ENCODE peak calls at places on chromosomes 2 and 18, in seven cellular contexts. R is pancreas, I is trophoblast cell, Z is IMR-90, N is colonic mucosa, W is NT2/D1, X is SK-N-SH. V is an unnamed sample.
A peak's percentile ranks its signal among the peaks of the same experiment; 100 is the strongest.

GRCh38 chr2:147173186-147173575 is 671.6 kb upstream of the ACVR2A start:
- DNase-seq in R (no peak), I (peak; percentile 42), Z (no peak), N (no peak), W (no peak), X (no peak), V (no peak)

GRCh38 chr18:54878662-54879058 is 50.4 kb downstream of the RAB27B start:
- DNase-seq in R (no peak), I (no peak), Z (peak; percentile 12), N (no peak), W (no peak), X (no peak), V (no peak)

GRCh38 chr2:70084973-70085710 is 2.1 kb upstream of the PCBP1 start:
- DNase-seq in R (peak; percentile 42), I (no peak), Z (no peak), N (peak; percentile 82), W (peak; percentile 74), X (no peak), V (peak; percentile 83)

GRCh38 chr2:44996356-44996755 is 12.9 kb downstream of the SIX2 start:
- DNase-seq in R (no peak), I (no peak), Z (no peak), N (no peak), W (no peak), X (no peak), V (no peak)

GRCh38 chr2:181304011-181304844 is 153.0 kb upstream of the ITGA4 start:
- DNase-seq in R (no peak), I (no peak), Z (no peak), N (no peak), W (no peak), X (no peak), V (no peak)

GRCh38 chr2:168587302-168587701 is 131.2 kb downstream of the CERS6 start:
- DNase-seq in R (no peak), I (no peak), Z (no peak), N (no peak), W (no peak), X (no peak), V (no peak)

GRCh38 chr2:233964581-233964980 is 47.4 kb downstream of the TRPM8 start:
- DNase-seq in R (no peak), I (no peak), Z (no peak), N (no peak), W (no peak), X (no peak), V (no peak)

GRCh38 chr2:58441643-58442042 is 200.5 kb upstream of the FANCL start:
- DNase-seq in R (no peak), I (no peak), Z (no peak), N (no peak), W (no peak), X (no peak), V (no peak)

GRCh38 chr2:112154246-112155110 is 16.3 kb downstream of the FBLN7 start:
- DNase-seq in R (no peak), I (no peak), Z (no peak), N (no peak), W (no peak), X (no peak), V (no peak)

GRCh38 chr2:101577173-101577572 is 102.3 kb upstream of the RFX8 start:
- DNase-seq in R (no peak), I (no peak), Z (peak; percentile 46), N (no peak), W (no peak), X (no peak), V (no peak)

GRCh38 chr2:176188969-176189665 is 649 bp downstream of the HOXD1 start:
- DNase-seq in R (no peak), I (no peak), Z (no peak), N (no peak), W (no peak), X (no peak), V (peak; percentile 75)

GRCh38 chr2:237190958-237191692 is 105.4 kb downstream of the COPS8 start:
- DNase-seq in R (no peak), I (no peak), Z (no peak), N (no peak), W (no peak), X (no peak), V (no peak)

GRCh38 chr2:238256594-238257104 is 16.8 kb upstream of the HES6 start:
- DNase-seq in R (peak; percentile 94), I (peak; percentile 74), Z (peak; percentile 61), N (peak; percentile 92), W (peak; percentile 94), X (peak; percentile 95), V (peak; percentile 92)

GRCh38 chr2:26993768-26994167 is 23.3 kb downstream of the MAPRE3 start:
- DNase-seq in R (no peak), I (no peak), Z (no peak), N (no peak), W (no peak), X (no peak), V (no peak)

GRCh38 chr2:105371810-105372209 is 27.0 kb downstream of the FHL2 start:
- DNase-seq in R (no peak), I (no peak), Z (no peak), N (no peak), W (no peak), X (no peak), V (no peak)
- H3K4me1 ChIP-seq in R (no peaks in the 10 kb centered on the region), I (peaks cover 10% of the 10 kb centered on the region), Z (peaks cover 41% of the 10 kb centered on the region), N (no peaks in the 10 kb centered on the region), W (no peaks in the 10 kb centered on the region), X (peaks cover 4% of the 10 kb centered on the region), V (peaks cover 6% of the 10 kb centered on the region)

GRCh38 chr2:9403924-9404323 is 19.4 kb downstream of the ITGB1BP1 start:
- DNase-seq in R (no peak), I (no peak), Z (peak; percentile 83), N (no peak), W (no peak), X (no peak), V (no peak)
- H3K36me3 ChIP-seq in R (no peaks in the 10 kb centered on the region), I (peaks cover 43% of the 10 kb centered on the region), Z (peaks cover 36% of the 10 kb centered on the region), N (no peaks in the 10 kb centered on the region), W (peaks cover 39% of the 10 kb centered on the region), X (peaks cover 41% of the 10 kb centered on the region), V (no peaks in the 10 kb centered on the region)

DNA sequence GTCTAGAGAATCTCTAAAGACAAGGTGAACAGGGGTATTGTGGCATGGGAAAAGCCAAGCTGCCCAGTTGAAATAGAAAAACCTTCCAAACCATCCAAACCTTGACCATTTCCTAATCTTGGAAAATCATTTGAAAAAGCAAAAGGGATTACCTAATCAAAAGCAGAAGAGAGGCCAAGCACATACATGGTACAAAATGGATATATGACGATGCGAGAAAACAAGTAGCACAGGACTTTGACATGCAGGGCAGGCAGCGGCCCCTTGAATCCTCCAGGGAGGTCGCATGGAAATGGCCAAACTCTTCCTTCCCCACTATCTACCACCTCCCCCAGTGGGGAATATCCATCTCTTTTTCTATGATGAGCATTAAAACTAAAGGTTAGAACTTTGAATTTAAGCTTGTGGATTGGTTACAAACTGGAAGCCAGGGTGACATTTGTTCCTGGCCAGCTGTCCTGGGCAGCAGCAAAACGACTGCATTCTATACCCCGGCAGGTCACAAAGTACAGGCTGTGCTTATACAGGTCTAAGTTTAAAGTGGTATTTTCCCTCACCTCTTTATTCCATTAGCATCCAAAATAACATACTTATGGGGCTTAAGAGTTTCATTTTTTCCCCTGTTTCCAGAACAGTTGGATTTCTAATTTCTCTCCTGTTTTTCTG is 24.7 kb downstream of the MYOM1 start:
- DNase-seq in R (no peak), I (no peak), Z (no peak), N (no peak), W (no peak), X (no peak), V (no peak)
- H3K4me1 ChIP-seq in R (no peaks in the 10 kb centered on the region), I (no peaks in the 10 kb centered on the region), Z (no peaks in the 10 kb centered on the region), N (no peaks in the 10 kb centered on the region), W (no peaks in the 10 kb centered on the region), X (no peaks in the 10 kb centered on the region), V (peaks cover 9% of the 10 kb centered on the region)

DNA sequence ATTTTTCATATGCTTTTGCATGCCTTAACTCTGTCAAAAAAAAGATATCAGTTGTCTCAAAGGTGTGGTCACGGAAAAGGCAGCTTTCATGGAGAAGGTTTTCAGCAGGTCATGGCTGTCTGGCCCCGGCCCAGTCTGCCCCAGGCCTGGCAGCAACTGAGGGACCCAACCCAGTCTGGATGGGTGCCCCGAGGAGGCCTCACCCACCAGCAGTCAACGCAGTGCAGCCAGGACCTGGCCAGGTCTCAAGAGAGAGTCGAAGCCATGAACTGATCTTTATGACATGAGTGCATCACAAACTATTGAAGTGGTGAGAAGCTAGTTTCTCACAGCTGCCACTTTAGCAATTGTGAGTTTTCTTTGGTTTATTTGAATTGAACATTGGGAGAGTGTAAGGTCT is 7.9 kb downstream of the TUBB6 start:
- DNase-seq in R (peak; percentile 61), I (no peak), Z (no peak), N (no peak), W (no peak), X (no peak), V (no peak)
- H3K36me3 ChIP-seq in R (no peaks in the 10 kb centered on the region), I (peaks cover 37% of the 10 kb centered on the region), Z (peaks cover 61% of the 10 kb centered on the region), N (peaks cover 4% of the 10 kb centered on the region), W (peaks cover 80% of the 10 kb centered on the region), X (peaks cover 64% of the 10 kb centered on the region), V (no peaks in the 10 kb centered on the region)

GRCh38 chr2:144675331-144675730 is 155.4 kb upstream of the ZEB2 start:
- DNase-seq in R (no peak), I (no peak), Z (no peak), N (no peak), W (no peak), X (no peak), V (no peak)
- H3K4me1 ChIP-seq in R (no peaks in the 10 kb centered on the region), I (no peaks in the 10 kb centered on the region), Z (no peaks in the 10 kb centered on the region), N (no peaks in the 10 kb centered on the region), W (no peaks in the 10 kb centered on the region), X (no peaks in the 10 kb centered on the region), V (no peaks in the 10 kb centered on the region)

DNA sequence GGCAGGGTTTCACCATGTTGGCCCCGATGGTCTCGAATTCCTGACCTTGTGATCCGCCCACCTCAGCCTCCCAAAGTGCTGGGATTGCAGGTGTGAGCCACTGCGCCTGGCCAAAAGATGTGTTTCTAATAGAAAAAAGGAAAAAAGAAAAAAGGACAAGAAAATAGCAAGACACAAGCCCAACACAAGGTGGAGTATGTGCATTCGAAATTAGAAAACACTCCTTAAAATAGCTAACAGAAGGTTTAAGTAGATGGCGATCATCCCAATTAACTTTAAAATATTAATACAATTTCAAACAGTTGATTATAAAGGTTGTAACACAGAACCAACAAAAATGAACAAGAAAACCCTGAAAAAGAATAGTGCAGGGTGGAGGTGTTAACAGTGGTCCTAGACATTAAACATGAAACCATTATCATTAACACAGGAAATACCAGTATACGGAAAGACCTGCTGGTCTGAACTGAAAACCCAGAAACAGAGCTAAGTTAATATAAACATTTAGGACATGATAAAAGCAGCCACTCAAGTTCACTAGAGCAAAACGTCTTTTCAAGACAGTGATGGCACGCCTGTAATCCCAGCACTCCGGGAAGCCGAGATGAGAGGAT is 57.9 kb downstream of the HDLBP start:
- DNase-seq in R (no peak), I (no peak), Z (no peak), N (no peak), W (no peak), X (no peak), V (no peak)
- H3K36me3 ChIP-seq in R (peaks cover 15% of the 10 kb centered on the region), I (peaks cover 67% of the 10 kb centered on the region), Z (peaks cover 77% of the 10 kb centered on the region), N (peaks cover 34% of the 10 kb centered on the region), W (peaks cover 97% of the 10 kb centered on the region), X (peaks cover 83% of the 10 kb centered on the region), V (peaks cover 38% of the 10 kb centered on the region)

DNA sequence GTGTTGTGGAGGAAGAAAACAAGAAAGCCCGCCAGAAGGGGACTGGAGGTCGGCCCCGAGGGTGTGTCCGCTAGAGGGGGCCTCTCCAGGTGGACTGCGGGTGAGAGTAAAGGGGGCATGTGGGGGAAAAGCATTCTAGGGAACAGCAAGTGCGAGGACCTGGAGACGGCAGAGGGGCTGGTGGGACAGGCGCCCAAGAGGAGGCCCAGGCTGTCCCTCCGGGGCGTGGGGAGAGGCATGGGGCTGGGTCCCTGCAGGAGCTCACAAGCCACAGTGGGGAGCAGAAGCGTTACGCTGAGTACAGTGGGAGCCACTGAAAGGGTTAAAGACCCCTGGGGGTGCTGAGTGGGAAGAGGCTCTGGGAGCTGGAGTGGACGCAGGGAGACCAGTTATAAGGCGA is 1.6 kb upstream of the KLF11 start:
- DNase-seq in R (peak; percentile 59), I (no peak), Z (no peak), N (no peak), W (no peak), X (no peak), V (no peak)
- H3K4me1 ChIP-seq in R (peaks cover 39% of the 10 kb centered on the region), I (peaks cover 18% of the 10 kb centered on the region), Z (peaks cover 2% of the 10 kb centered on the region), N (no peaks in the 10 kb centered on the region), W (peaks cover 7% of the 10 kb centered on the region), X (peaks cover 18% of the 10 kb centered on the region), V (peaks cover 5% of the 10 kb centered on the region)